ENCODE peak calls at places on chromosomes 13 and 19, in seven cellular contexts. Z, K, F, C, G, A and J are unnamed samples.

GRCh38 chr19:35521124-35521743 is 6.9 kb downstream of the SBSN start:
- DNase-seq in Z (peak; percentile 17), G (no peak), F (no peak), C (no peak), K (no peak), A (no peak), J (no peak)

GRCh38 chr19:18674616-18675015 is 8.9 kb upstream of the CRTC1 start:
- DNase-seq in C (peak; percentile 39), A (no peak), K (no peak), Z (peak; percentile 82), F (no peak), G (no peak), J (no peak)

GRCh38 chr13:39197645-39198007 is 159.4 kb downstream of the NHLRC3 start:
- DNase-seq in A (no peak), F (no peak), Z (no peak), C (no peak), K (no peak), G (no peak), J (no peak)

GRCh38 chr13:111594606-111595005 is 274.2 kb downstream of the TEX29 start:
- DNase-seq in A (no peak), Z (no peak), G (no peak), C (no peak), K (no peak), F (no peak), J (no peak)

GRCh38 chr19:2305974-2306806 is 1.8 kb downstream of the LINGO3 start:
- DNase-seq in Z (no peak), K (no peak), C (no peak), G (no peak), F (no peak), A (no peak), J (no peak)

GRCh38 chr19:44367024-44367423 is 10.5 kb upstream of the ZNF112 start:
- DNase-seq in G (no peak), C (peak; percentile 50), F (no peak), K (no peak), Z (no peak), A (no peak), J (no peak)

GRCh38 chr19:5645409-5645808 is 22.5 kb downstream of the SAFB start:
- DNase-seq in G (no peak), A (no peak), C (no peak), F (no peak), K (no peak), Z (no peak), J (no peak)

GRCh38 chr19:50983625-50984292 is at the start of gene KLK7:
- DNase-seq in F (no peak), C (no peak), K (no peak), Z (no peak), G (no peak), A (no peak), J (no peak)

GRCh38 chr13:52851153-52851962 is 2.9 kb upstream of the PCDH8 start:
- DNase-seq in A (no peak), G (peak; percentile 39), F (no peak), K (peak; percentile 56), C (no peak), Z (peak; percentile 56), J (no peak)

GRCh38 chr19:29206453-29206852 is 6.5 kb downstream of the UQCRFS1 start:
- DNase-seq in G (no peak), A (no peak), C (no peak), Z (no peak), K (no peak), F (no peak), J (no peak)

GRCh38 chr13:48412881-48413351 is at the start of gene LPAR6:
- DNase-seq in Z (no peak), K (no peak), G (peak; percentile 70), F (no peak), A (peak; percentile 62), C (no peak), J (peak; percentile 30)

GRCh38 chr13:34401741-34402140 is 540.3 kb upstream of the NBEA start:
- DNase-seq in F (no peak), C (no peak), A (no peak), G (no peak), Z (no peak), K (no peak), J (no peak)

GRCh38 chr13:77533875-77534788 is 1.4 kb upstream of the SCEL start:
- DNase-seq in A (no peak), C (peak; percentile 62), K (no peak), G (no peak), Z (no peak), F (no peak), J (no peak)

GRCh38 chr19:34306213-34306661 is 51.9 kb downstream of the GARRE1 start:
- DNase-seq in K (no peak), C (no peak), G (no peak), Z (no peak), A (no peak), F (no peak), J (no peak)

GRCh38 chr13:66665991-66666390 is 564.1 kb downstream of the PCDH9 start:
- DNase-seq in K (no peak), C (peak; percentile 86), F (peak; percentile 44), G (no peak), A (peak; percentile 64), Z (peak; percentile 25), J (peak; percentile 78)

GRCh38 chr19:8477889-8478288 is 24.6 kb downstream of the PRAM1 start:
- DNase-seq in K (no peak), Z (no peak), F (no peak), A (no peak), G (no peak), C (no peak), J (no peak)

GRCh38 chr19:57587529-57587928 is 3.6 kb downstream of the ZIK1 start:
- DNase-seq in G (no peak), A (peak; percentile 80), K (no peak), C (peak; percentile 84), F (no peak), Z (no peak), J (peak; percentile 56)

GRCh38 chr13:52159159-52159982 is at the start of gene NEK3:
- DNase-seq in G (peak; percentile 80), C (peak; percentile 51), Z (peak; percentile 89), K (peak; percentile 84), A (peak; percentile 68), F (peak; percentile 4), J (no peak)

GRCh38 chr19:1860821-1861598 is 2.4 kb downstream of the KLF16 start:
- DNase-seq in F (no peak), K (no peak), Z (peak; percentile 64), G (no peak), A (no peak), C (no peak), J (no peak)

GRCh38 chr13:93942016-93942415 is 537.5 kb downstream of the DCT start:
- DNase-seq in K (no peak), G (no peak), Z (no peak), A (peak; percentile 58), F (no peak), C (no peak), J (no peak)

GRCh38 chr19:45045671-45046353 is 7.0 kb downstream of the CLASRP start:
- DNase-seq in F (no peak), Z (no peak), K (no peak), A (no peak), C (no peak), G (no peak), J (no peak)

GRCh38 chr13:40340368-40341085 is 325.9 kb downstream of the FOXO1 start:
- DNase-seq in K (no peak), Z (no peak), G (no peak), F (no peak), A (no peak), C (no peak), J (no peak)

GRCh38 chr19:5804516-5805464 is at the start of gene NRTN:
- DNase-seq in G (peak; percentile 33), Z (peak; percentile 72), A (no peak), F (peak; percentile 47), K (peak; percentile 74), C (no peak), J (no peak)

GRCh38 chr13:41401371-41401770 is 56.0 kb upstream of the RGCC start:
- DNase-seq in C (no peak), K (no peak), Z (no peak), G (no peak), A (no peak), F (no peak), J (no peak)

GRCh38 chr19:49889687-49890348 is 6.9 kb downstream of the IL4I1 start:
- DNase-seq in Z (peak; percentile 91), G (peak; percentile 89), C (no peak), A (no peak), F (no peak), K (peak; percentile 81), J (no peak)

GRCh38 chr19:3178973-3179738 is 587 bp downstream of the S1PR4 start:
- DNase-seq in F (no peak), K (peak; percentile 34), G (peak; percentile 66), A (no peak), Z (no peak), C (no peak), J (no peak)

GRCh38 chr13:29707876-29708543 is 112.5 kb upstream of the SLC7A1 start:
- DNase-seq in K (peak; percentile 43), C (peak; percentile 38), Z (no peak), F (no peak), G (peak; percentile 50), A (peak; percentile 48), J (no peak)

GRCh38 chr13:111975539-111976473 is 91.1 kb upstream of the SOX1 start:
- DNase-seq in F (no peak), C (no peak), Z (no peak), K (no peak), G (no peak), A (no peak), J (no peak)

GRCh38 chr13:40221460-40222201 is 444.8 kb downstream of the FOXO1 start:
- DNase-seq in F (no peak), Z (no peak), C (peak; percentile 3), A (peak; percentile 55), K (no peak), G (peak; percentile 81), J (peak; percentile 81)

GRCh38 chr19:6062274-6062673 is 48.0 kb downstream of the RFX2 start:
- DNase-seq in C (peak; percentile 17), A (peak; percentile 47), F (no peak), K (peak; percentile 64), Z (no peak), G (peak; percentile 67), J (no peak)